ENCODE peak calls at places on chromosomes 5 and 9, in ten cellular contexts. One of them, this sample, is unnamed.

GRCh38 chr5:80249876-80250275 is 6.0 kb downstream of the SERINC5 start:
- DNase-seq in sigmoid colon: no peak
- DNase-seq in aorta: no peak
- DNase-seq in naive thymus-derived CD4-positive, alpha-beta T cell: no peak
- DNase-seq in Peyer's patch: no peak
- DNase-seq in A549: no peak
- DNase-seq in ovary: no peak
- DNase-seq in right lobe of liver: no peak
- DNase-seq in esophagus squamous epithelium: no peak
- DNase-seq in lower lobe of right lung: no peak
- DNase-seq in this sample: no peak

GRCh38 chr5:60688980-60689379 is 11.0 kb downstream of the DEPDC1B start:
- DNase-seq in sigmoid colon: no peak
- DNase-seq in aorta: no peak
- DNase-seq in naive thymus-derived CD4-positive, alpha-beta T cell: no peak
- DNase-seq in Peyer's patch: no peak
- DNase-seq in A549: no peak
- DNase-seq in ovary: no peak
- DNase-seq in right lobe of liver: no peak
- DNase-seq in esophagus squamous epithelium: no peak
- DNase-seq in lower lobe of right lung: no peak
- DNase-seq in this sample: no peak

GRCh38 chr5:109186759-109187158 is 223.0 kb downstream of the PJA2 start:
- DNase-seq in sigmoid colon: no peak
- DNase-seq in aorta: no peak
- DNase-seq in naive thymus-derived CD4-positive, alpha-beta T cell: no peak
- DNase-seq in Peyer's patch: no peak
- DNase-seq in A549: no peak
- DNase-seq in ovary: no peak
- DNase-seq in right lobe of liver: no peak
- DNase-seq in esophagus squamous epithelium: no peak
- DNase-seq in lower lobe of right lung: no peak
- DNase-seq in this sample: no peak

GRCh38 chr9:90936380-90936779 is 134.8 kb downstream of the SYK start:
- DNase-seq in sigmoid colon: no peak
- DNase-seq in aorta: no peak
- DNase-seq in naive thymus-derived CD4-positive, alpha-beta T cell: no peak
- DNase-seq in Peyer's patch: no peak
- DNase-seq in A549: no peak
- DNase-seq in ovary: no peak
- DNase-seq in right lobe of liver: no peak
- DNase-seq in esophagus squamous epithelium: no peak
- DNase-seq in lower lobe of right lung: no peak
- DNase-seq in this sample: no peak

GRCh38 chr5:103487822-103488493 is 74.6 kb downstream of the NUDT12 start:
- DNase-seq in sigmoid colon: no peak
- DNase-seq in aorta: no peak
- DNase-seq in naive thymus-derived CD4-positive, alpha-beta T cell: no peak
- DNase-seq in Peyer's patch: no peak
- DNase-seq in A549: no peak
- DNase-seq in ovary: no peak
- DNase-seq in right lobe of liver: no peak
- DNase-seq in esophagus squamous epithelium: no peak
- DNase-seq in lower lobe of right lung: no peak
- DNase-seq in this sample: no peak

GRCh38 chr5:76371955-76372319 is 31.1 kb upstream of the IQGAP2 start:
- DNase-seq in sigmoid colon: no peak
- DNase-seq in aorta: no peak
- DNase-seq in naive thymus-derived CD4-positive, alpha-beta T cell: no peak
- DNase-seq in Peyer's patch: no peak
- DNase-seq in A549: no peak
- DNase-seq in ovary: no peak
- DNase-seq in right lobe of liver: no peak
- DNase-seq in esophagus squamous epithelium: no peak
- DNase-seq in lower lobe of right lung: no peak
- DNase-seq in this sample: no peak

GRCh38 chr5:72784129-72784528 is 32.3 kb upstream of the TNPO1 start:
- DNase-seq in sigmoid colon: no peak
- DNase-seq in aorta: no peak
- DNase-seq in naive thymus-derived CD4-positive, alpha-beta T cell: no peak
- DNase-seq in Peyer's patch: no peak
- DNase-seq in A549: no peak
- DNase-seq in ovary: no peak
- DNase-seq in right lobe of liver: no peak
- DNase-seq in esophagus squamous epithelium: no peak
- DNase-seq in lower lobe of right lung: no peak
- DNase-seq in this sample: no peak

GRCh38 chr9:75582870-75583269 is 307.6 kb upstream of the PCSK5 start:
- DNase-seq in sigmoid colon: no peak
- DNase-seq in aorta: no peak
- DNase-seq in naive thymus-derived CD4-positive, alpha-beta T cell: no peak
- DNase-seq in Peyer's patch: no peak
- DNase-seq in A549: no peak
- DNase-seq in ovary: no peak
- DNase-seq in right lobe of liver: no peak
- DNase-seq in esophagus squamous epithelium: no peak
- DNase-seq in lower lobe of right lung: no peak
- DNase-seq in this sample: no peak

GRCh38 chr5:125134216-125135081 is 388.0 kb upstream of the ZNF608 start:
- DNase-seq in sigmoid colon: no peak
- DNase-seq in aorta: no peak
- DNase-seq in naive thymus-derived CD4-positive, alpha-beta T cell: no peak
- DNase-seq in Peyer's patch: no peak
- DNase-seq in A549: no peak
- DNase-seq in ovary: no peak
- DNase-seq in right lobe of liver: no peak
- DNase-seq in esophagus squamous epithelium: no peak
- DNase-seq in lower lobe of right lung: no peak
- DNase-seq in this sample: no peak

GRCh38 chr5:136162001-136162400 is 29.4 kb downstream of the SMAD5 start:
- DNase-seq in sigmoid colon: no peak
- DNase-seq in aorta: no peak
- DNase-seq in naive thymus-derived CD4-positive, alpha-beta T cell: no peak
- DNase-seq in Peyer's patch: no peak
- DNase-seq in A549: no peak
- DNase-seq in ovary: no peak
- DNase-seq in right lobe of liver: no peak
- DNase-seq in esophagus squamous epithelium: no peak
- DNase-seq in lower lobe of right lung: no peak
- DNase-seq in this sample: no peak

GRCh38 chr5:40410939-40411635 is 268.6 kb upstream of the PTGER4 start:
- DNase-seq in sigmoid colon: no peak
- DNase-seq in aorta: no peak
- DNase-seq in naive thymus-derived CD4-positive, alpha-beta T cell: no peak
- DNase-seq in Peyer's patch: no peak
- DNase-seq in A549: no peak
- DNase-seq in ovary: no peak
- DNase-seq in right lobe of liver: no peak
- DNase-seq in esophagus squamous epithelium: no peak
- DNase-seq in lower lobe of right lung: no peak
- DNase-seq in this sample: no peak

GRCh38 chr5:176171171-176171760 is 67.0 kb upstream of the SIMC1 start:
- DNase-seq in sigmoid colon: no peak
- DNase-seq in aorta: no peak
- DNase-seq in naive thymus-derived CD4-positive, alpha-beta T cell: no peak
- DNase-seq in Peyer's patch: no peak
- DNase-seq in A549: no peak
- DNase-seq in ovary: no peak
- DNase-seq in right lobe of liver: no peak
- DNase-seq in esophagus squamous epithelium: no peak
- DNase-seq in lower lobe of right lung: no peak
- DNase-seq in this sample: no peak

DNA sequence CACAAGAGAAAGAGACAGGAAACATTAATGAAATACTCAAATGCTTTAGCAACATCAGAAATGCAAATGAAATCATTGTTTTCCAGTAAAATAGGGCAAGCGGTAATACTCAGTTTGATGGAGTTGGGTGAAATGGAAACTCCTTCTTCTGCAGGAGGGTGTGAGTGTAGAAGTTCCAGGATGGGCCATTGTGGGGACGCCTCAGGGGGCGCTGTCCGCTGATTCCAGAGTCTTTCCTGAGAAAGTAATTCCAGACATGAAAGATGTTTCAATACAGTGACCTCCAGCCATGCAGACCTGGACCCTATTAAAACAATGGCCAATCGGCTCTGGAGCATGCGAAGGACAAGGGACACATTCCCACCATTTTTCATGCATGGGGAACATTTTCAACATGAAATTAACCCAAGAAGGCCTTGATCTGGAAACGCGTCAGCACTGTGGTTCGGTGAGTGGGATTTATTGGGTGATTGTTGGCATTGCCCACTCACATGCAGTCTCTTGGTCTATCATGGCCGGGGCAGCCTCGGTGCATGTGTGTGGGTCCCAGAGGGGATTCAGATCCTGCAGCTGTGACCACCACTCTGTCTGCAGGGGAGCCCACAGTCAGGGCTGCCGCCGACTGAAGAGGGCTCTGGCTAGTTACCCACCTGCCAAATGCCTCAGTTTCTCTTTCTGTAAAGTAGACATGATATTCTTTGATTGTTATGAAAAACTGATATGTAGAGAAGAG is 132.6 kb upstream of the IRX4 start:
- DNase-seq in sigmoid colon: no peak
- DNase-seq in aorta: no peak
- DNase-seq in naive thymus-derived CD4-positive, alpha-beta T cell: no peak
- DNase-seq in Peyer's patch: no peak
- DNase-seq in A549: no peak
- DNase-seq in ovary: no peak
- DNase-seq in right lobe of liver: no peak
- DNase-seq in esophagus squamous epithelium: no peak
- DNase-seq in lower lobe of right lung: no peak
- DNase-seq in this sample: no peak
- H3K27ac ChIP-seq in sigmoid colon: no peak
- H3K27ac ChIP-seq in aorta: no peak
- H3K27ac ChIP-seq in naive thymus-derived CD4-positive, alpha-beta T cell: no peak
- H3K27ac ChIP-seq in Peyer's patch: no peak
- H3K27ac ChIP-seq in A549: no peak
- H3K27ac ChIP-seq in ovary: no peak
- H3K27ac ChIP-seq in right lobe of liver: no peak
- H3K27ac ChIP-seq in esophagus squamous epithelium: no peak
- H3K27ac ChIP-seq in lower lobe of right lung: no peak
- H3K27ac ChIP-seq in this sample: no peak

DNA sequence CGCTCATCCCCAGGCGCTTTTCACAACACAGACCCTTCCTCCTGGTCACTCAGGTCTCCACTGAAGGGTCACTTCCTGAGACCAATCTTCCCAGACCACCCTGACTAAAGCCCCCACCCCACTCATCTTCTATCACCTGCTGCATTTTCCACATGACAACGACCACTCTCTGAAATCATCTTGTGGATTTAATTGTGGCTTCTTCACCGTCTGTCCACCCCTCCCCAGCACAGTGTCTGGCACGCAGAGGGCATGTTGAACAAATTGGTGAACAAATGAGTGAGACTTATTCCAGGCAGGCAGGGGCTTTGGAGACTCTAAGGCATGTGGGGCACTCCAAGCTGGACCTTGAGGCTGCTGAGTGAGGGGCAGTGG is 8.8 kb downstream of the BARX1 start:
- DNase-seq in sigmoid colon: no peak
- DNase-seq in aorta: no peak
- DNase-seq in naive thymus-derived CD4-positive, alpha-beta T cell: no peak
- DNase-seq in Peyer's patch: no peak
- DNase-seq in A549: no peak
- DNase-seq in ovary: no peak
- DNase-seq in right lobe of liver: no peak
- DNase-seq in esophagus squamous epithelium: no peak
- DNase-seq in lower lobe of right lung: no peak
- DNase-seq in this sample: no peak
- H3K4me3 ChIP-seq in sigmoid colon: no peak
- H3K4me3 ChIP-seq in aorta: no peak
- H3K4me3 ChIP-seq in naive thymus-derived CD4-positive, alpha-beta T cell: no peak
- H3K4me3 ChIP-seq in Peyer's patch: no peak
- H3K4me3 ChIP-seq in A549: peak
- H3K4me3 ChIP-seq in ovary: no peak
- H3K4me3 ChIP-seq in right lobe of liver: no peak
- H3K4me3 ChIP-seq in esophagus squamous epithelium: no peak
- H3K4me3 ChIP-seq in lower lobe of right lung: peak
- H3K4me3 ChIP-seq in this sample: peak

GRCh38 chr5:43190755-43191603 is 1.0 kb upstream of the NIM1K start:
- DNase-seq in sigmoid colon: no peak
- DNase-seq in aorta: no peak
- DNase-seq in naive thymus-derived CD4-positive, alpha-beta T cell: no peak
- DNase-seq in Peyer's patch: no peak
- DNase-seq in A549: no peak
- DNase-seq in ovary: no peak
- DNase-seq in right lobe of liver: no peak
- DNase-seq in esophagus squamous epithelium: no peak
- DNase-seq in lower lobe of right lung: no peak
- DNase-seq in this sample: no peak
- H3K27ac ChIP-seq in sigmoid colon: peak
- H3K27ac ChIP-seq in aorta: no peak
- H3K27ac ChIP-seq in naive thymus-derived CD4-positive, alpha-beta T cell: no peak
- H3K27ac ChIP-seq in Peyer's patch: no peak
- H3K27ac ChIP-seq in A549: no peak
- H3K27ac ChIP-seq in ovary: no peak
- H3K27ac ChIP-seq in right lobe of liver: no peak
- H3K27ac ChIP-seq in esophagus squamous epithelium: no peak
- H3K27ac ChIP-seq in lower lobe of right lung: no peak
- H3K27ac ChIP-seq in this sample: no peak

DNA sequence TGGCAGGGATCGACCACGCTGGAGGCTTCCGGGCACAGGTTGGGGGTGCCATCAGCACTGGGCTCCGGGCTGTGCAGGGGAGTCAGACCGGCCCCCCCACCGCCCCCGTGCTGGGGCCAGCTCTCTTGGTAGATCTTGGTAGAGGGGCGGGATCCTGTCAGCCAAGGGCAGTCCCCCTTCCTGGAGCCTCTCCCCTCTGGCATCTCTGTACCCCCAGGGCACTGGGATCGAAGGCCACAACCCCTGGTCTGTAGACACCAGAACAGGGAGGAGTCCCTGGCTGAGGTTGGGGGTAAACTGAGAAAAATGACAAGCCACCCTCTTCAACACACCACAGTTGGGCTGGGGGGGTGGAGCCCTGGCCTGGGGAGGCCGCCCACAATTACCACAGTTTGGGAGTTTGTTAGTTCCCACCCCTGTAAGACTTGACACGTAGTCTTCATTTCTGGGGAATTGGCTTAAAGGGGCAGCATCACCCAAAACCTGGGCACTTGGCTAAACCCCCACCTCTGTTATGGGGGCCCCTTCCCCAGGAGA is 885 bp downstream of the CERCAM start:
- DNase-seq in sigmoid colon: no peak
- DNase-seq in aorta: no peak
- DNase-seq in naive thymus-derived CD4-positive, alpha-beta T cell: no peak
- DNase-seq in Peyer's patch: no peak
- DNase-seq in A549: no peak
- DNase-seq in ovary: peak
- DNase-seq in right lobe of liver: no peak
- DNase-seq in esophagus squamous epithelium: no peak
- DNase-seq in lower lobe of right lung: no peak
- DNase-seq in this sample: peak
- H3K4me3 ChIP-seq in sigmoid colon: peak
- H3K4me3 ChIP-seq in aorta: peak
- H3K4me3 ChIP-seq in naive thymus-derived CD4-positive, alpha-beta T cell: no peak
- H3K4me3 ChIP-seq in Peyer's patch: peak
- H3K4me3 ChIP-seq in A549: peak
- H3K4me3 ChIP-seq in ovary: peak
- H3K4me3 ChIP-seq in right lobe of liver: no peak
- H3K4me3 ChIP-seq in esophagus squamous epithelium: no peak
- H3K4me3 ChIP-seq in lower lobe of right lung: peak
- H3K4me3 ChIP-seq in this sample: peak

This sample was measured in left ventricle myocardium inferior.